ENCODE peak calls at places on chromosomes 7 and 10, in four cellular contexts. One of them, this sample, is unnamed.

GRCh38 chr7:107913846-107914245 is 22.9 kb downstream of the DLD start:
- DNase-seq in heart left ventricle: no peak
- DNase-seq in brain microvascular endothelial cell: no peak
- DNase-seq in PC-9: no peak
- DNase-seq in this sample: no peak

GRCh38 chr7:129146237-129146979 is 1.9 kb downstream of the TSPAN33 start:
- DNase-seq in brain microvascular endothelial cell: no peak
- DNase-seq in heart left ventricle: peak; percentile 49
- DNase-seq in PC-9: no peak
- DNase-seq in this sample: no peak

GRCh38 chr10:48945441-48946143 is 6.0 kb upstream of the LRRC18 start:
- DNase-seq in brain microvascular endothelial cell: no peak
- DNase-seq in PC-9: no peak
- DNase-seq in heart left ventricle: no peak
- DNase-seq in this sample: no peak

GRCh38 chr10:42939685-42940366 is 137.0 kb upstream of the RET start:
- DNase-seq in brain microvascular endothelial cell: no peak
- DNase-seq in heart left ventricle: no peak
- DNase-seq in PC-9: no peak
- DNase-seq in this sample: no peak

GRCh38 chr10:128463991-128464755 is 337.9 kb upstream of the MKI67 start:
- DNase-seq in PC-9: no peak
- DNase-seq in brain microvascular endothelial cell: peak; percentile 8
- DNase-seq in heart left ventricle: no peak
- DNase-seq in this sample: peak; percentile 23

GRCh38 chr10:34816067-34817002 is 1.2 kb upstream of the PARD3 start:
- DNase-seq in brain microvascular endothelial cell: no peak
- DNase-seq in PC-9: peak; percentile 26
- DNase-seq in heart left ventricle: no peak
- DNase-seq in this sample: peak; percentile 14

GRCh38 chr10:11472158-11472753 is 139.2 kb downstream of the USP6NL start:
- DNase-seq in PC-9: peak; percentile 38
- DNase-seq in brain microvascular endothelial cell: peak; percentile 51
- DNase-seq in heart left ventricle: peak; percentile 59
- DNase-seq in this sample: peak; percentile 74

GRCh38 chr7:92359801-92360200 is 87.5 kb upstream of the GATAD1 start:
- DNase-seq in PC-9: no peak
- DNase-seq in brain microvascular endothelial cell: no peak
- DNase-seq in heart left ventricle: no peak
- DNase-seq in this sample: no peak

GRCh38 chr10:114755537-114755936 is 66.0 kb upstream of the FHIP2A start:
- DNase-seq in brain microvascular endothelial cell: no peak
- DNase-seq in PC-9: no peak
- DNase-seq in heart left ventricle: no peak
- DNase-seq in this sample: no peak

GRCh38 chr10:6171891-6172354 is 30.8 kb upstream of the PFKFB3 start:
- DNase-seq in brain microvascular endothelial cell: peak; percentile 95
- DNase-seq in PC-9: no peak
- DNase-seq in heart left ventricle: peak; percentile 84
- DNase-seq in this sample: no peak

GRCh38 chr10:103690281-103690680 is 165.1 kb downstream of the SH3PXD2A start:
- DNase-seq in brain microvascular endothelial cell: no peak
- DNase-seq in PC-9: no peak
- DNase-seq in heart left ventricle: no peak
- DNase-seq in this sample: no peak

GRCh38 chr10:63157845-63158624 is 24.9 kb downstream of the NRBF2 start:
- DNase-seq in PC-9: peak; percentile 39
- DNase-seq in heart left ventricle: no peak
- DNase-seq in brain microvascular endothelial cell: peak; percentile 35
- DNase-seq in this sample: peak; percentile 59

DNA sequence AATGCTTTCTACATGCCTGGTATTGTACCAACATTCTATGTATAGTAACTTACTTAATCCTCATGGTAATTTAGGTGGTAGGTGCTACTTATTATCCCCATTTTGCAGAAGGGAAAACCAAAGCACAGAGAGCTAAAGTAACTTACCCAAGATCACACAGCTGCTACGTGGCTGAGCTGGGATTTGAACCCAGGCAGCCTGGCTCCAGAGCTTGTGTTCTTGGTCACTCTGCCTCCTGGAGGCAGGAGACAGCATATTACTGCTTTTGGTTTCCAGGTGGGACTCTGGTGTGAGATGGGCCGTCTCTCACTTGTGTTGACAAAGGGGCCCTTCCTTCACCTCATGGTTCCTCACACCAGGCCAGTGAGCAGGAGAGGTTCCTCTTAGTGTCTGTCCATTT is 79.8 kb upstream of the PPIF start:
- DNase-seq in heart left ventricle: no peak
- DNase-seq in brain microvascular endothelial cell: no peak
- DNase-seq in PC-9: no peak
- DNase-seq in this sample: no peak
- TF ChIP-seq CTCF in heart left ventricle: no peak
- TF ChIP-seq CTCF in brain microvascular endothelial cell: peak; percentile 38
- TF ChIP-seq CTCF in PC-9: no peak
- TF ChIP-seq CTCF in this sample: no peak

GRCh38 chr10:33073641-33074410 is 115.8 kb upstream of the ITGB1 start:
- DNase-seq in brain microvascular endothelial cell: no peak
- DNase-seq in PC-9: no peak
- DNase-seq in heart left ventricle: no peak
- DNase-seq in this sample: no peak
- TF ChIP-seq CTCF in brain microvascular endothelial cell: no peak
- TF ChIP-seq CTCF in PC-9: no peak
- TF ChIP-seq CTCF in heart left ventricle: no peak
- TF ChIP-seq CTCF in this sample: no peak

GRCh38 chr7:19984231-19984632 is 210.8 kb upstream of the TMEM196 start:
- DNase-seq in heart left ventricle: no peak
- DNase-seq in PC-9: no peak
- DNase-seq in brain microvascular endothelial cell: no peak
- DNase-seq in this sample: no peak

GRCh38 chr7:19988860-19989259 is 215.4 kb upstream of the TMEM196 start:
- DNase-seq in brain microvascular endothelial cell: no peak
- DNase-seq in heart left ventricle: no peak
- DNase-seq in PC-9: no peak
- DNase-seq in this sample: no peak

GRCh38 chr7:19982841-19983835 is 209.7 kb upstream of the TMEM196 start:
- DNase-seq in brain microvascular endothelial cell: peak; percentile 87
- DNase-seq in heart left ventricle: no peak
- DNase-seq in PC-9: no peak
- DNase-seq in this sample: peak; percentile 61
- TF ChIP-seq CTCF in brain microvascular endothelial cell: peak; percentile 67
- TF ChIP-seq CTCF in heart left ventricle: peak; percentile 26
- TF ChIP-seq CTCF in PC-9: peak; percentile 53
- TF ChIP-seq CTCF in this sample: no peak

DNA sequence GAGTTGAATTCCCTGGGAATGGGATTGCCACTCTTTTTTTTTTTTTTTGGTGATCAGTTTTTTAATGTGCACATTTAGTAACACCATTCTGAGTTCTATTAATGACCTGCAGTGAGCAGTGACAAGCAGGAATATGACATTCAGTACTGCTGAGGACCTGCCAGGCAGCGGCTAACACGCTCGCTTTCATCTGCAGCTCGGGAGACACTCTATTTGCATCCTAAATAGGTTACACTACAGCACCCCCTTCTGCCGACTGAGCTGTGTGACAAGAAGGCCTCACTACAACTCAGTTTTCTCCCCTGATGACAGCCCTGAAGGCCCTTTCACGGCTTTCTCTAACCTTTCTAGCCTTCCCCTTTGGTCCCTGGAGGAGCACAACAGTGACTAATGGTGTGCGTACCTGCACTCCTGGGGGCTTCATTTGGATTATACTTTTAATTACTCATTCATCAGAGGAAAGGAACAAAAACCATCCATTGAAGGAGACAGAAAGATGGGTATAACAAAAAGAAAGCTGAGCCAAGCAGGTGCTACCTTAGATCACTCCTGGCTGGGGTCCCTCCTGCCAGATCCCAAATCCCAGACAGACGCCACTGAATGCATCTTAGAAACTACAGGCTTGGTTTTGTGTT is 872.4 kb downstream of the LRMDA start:
- DNase-seq in heart left ventricle: peak; percentile 81
- DNase-seq in PC-9: peak; percentile 9
- DNase-seq in brain microvascular endothelial cell: peak; percentile 78
- DNase-seq in this sample: peak; percentile 18
- TF ChIP-seq CTCF in heart left ventricle: peak; percentile 45
- TF ChIP-seq CTCF in PC-9: peak; percentile 58
- TF ChIP-seq CTCF in brain microvascular endothelial cell: peak; percentile 84
- TF ChIP-seq CTCF in this sample: no peak

GRCh38 chr7:55271069-55271468 is 94.1 kb upstream of the LANCL2 start:
- DNase-seq in PC-9: peak; percentile 38
- DNase-seq in brain microvascular endothelial cell: no peak
- DNase-seq in heart left ventricle: no peak
- DNase-seq in this sample: peak; percentile 25
- TF ChIP-seq CTCF in PC-9: peak; percentile 77
- TF ChIP-seq CTCF in brain microvascular endothelial cell: peak; percentile 77
- TF ChIP-seq CTCF in heart left ventricle: no peak
- TF ChIP-seq CTCF in this sample: peak; percentile 54

GRCh38 chr7:97844036-97844435 is 28.2 kb downstream of the ASNS start:
- DNase-seq in PC-9: no peak
- DNase-seq in heart left ventricle: no peak
- DNase-seq in brain microvascular endothelial cell: no peak
- DNase-seq in this sample: no peak

GRCh38 chr7:97842772-97843345 is 29.3 kb downstream of the ASNS start:
- DNase-seq in brain microvascular endothelial cell: no peak
- DNase-seq in heart left ventricle: no peak
- DNase-seq in PC-9: no peak
- DNase-seq in this sample: no peak

GRCh38 chr7:97846945-97847344 is 25.3 kb downstream of the ASNS start:
- DNase-seq in PC-9: no peak
- DNase-seq in heart left ventricle: no peak
- DNase-seq in brain microvascular endothelial cell: no peak
- DNase-seq in this sample: no peak

GRCh38 chr7:97847791-97848190 is 24.4 kb downstream of the ASNS start:
- DNase-seq in brain microvascular endothelial cell: no peak
- DNase-seq in PC-9: no peak
- DNase-seq in heart left ventricle: no peak
- DNase-seq in this sample: no peak

DNA sequence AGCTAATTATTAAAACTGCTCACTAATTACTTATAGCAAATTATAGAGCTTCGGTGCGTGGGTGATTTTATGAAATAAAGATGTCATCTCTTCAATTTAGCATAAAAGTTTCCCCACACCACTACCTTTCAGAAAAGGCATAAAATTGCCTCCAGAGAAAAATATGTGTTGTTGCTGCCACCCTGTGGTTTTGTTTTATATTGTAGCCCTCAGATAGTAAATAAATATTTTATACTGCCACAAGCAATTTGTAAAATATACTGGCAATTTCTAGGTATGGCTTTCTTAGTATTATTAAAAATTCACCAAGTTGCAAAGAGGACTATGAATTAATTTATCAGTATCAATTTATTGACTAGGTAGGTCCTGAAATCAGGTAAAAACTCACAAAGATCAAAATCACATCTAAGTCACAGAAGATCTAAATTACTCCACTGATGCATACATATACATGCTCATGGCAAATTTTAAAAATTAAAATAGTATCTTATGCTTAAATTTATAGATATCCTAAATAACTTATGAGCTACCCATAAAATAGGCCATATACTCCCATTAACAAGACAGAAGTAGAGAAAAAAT is 26.5 kb downstream of the ASNS start:
- DNase-seq in heart left ventricle: no peak
- DNase-seq in PC-9: no peak
- DNase-seq in brain microvascular endothelial cell: peak; percentile 16
- DNase-seq in this sample: peak; percentile 17
- TF ChIP-seq CTCF in heart left ventricle: peak; percentile 29
- TF ChIP-seq CTCF in PC-9: peak; percentile 75
- TF ChIP-seq CTCF in brain microvascular endothelial cell: peak; percentile 32
- TF ChIP-seq CTCF in this sample: peak; percentile 14

GRCh38 chr7:151076863-151077704 is 3.5 kb downstream of the FASTK start:
- DNase-seq in brain microvascular endothelial cell: no peak
- DNase-seq in PC-9: peak; percentile 48
- DNase-seq in heart left ventricle: no peak
- DNase-seq in this sample: peak; percentile 60
- TF ChIP-seq CTCF in brain microvascular endothelial cell: peak; percentile 68
- TF ChIP-seq CTCF in PC-9: peak; percentile 53
- TF ChIP-seq CTCF in heart left ventricle: no peak
- TF ChIP-seq CTCF in this sample: no peak

GRCh38 chr10:75438275-75438674 is 6.9 kb downstream of the LRMDA start:
- DNase-seq in heart left ventricle: no peak
- DNase-seq in PC-9: no peak
- DNase-seq in brain microvascular endothelial cell: no peak
- DNase-seq in this sample: no peak
- TF ChIP-seq CTCF in heart left ventricle: no peak
- TF ChIP-seq CTCF in PC-9: no peak
- TF ChIP-seq CTCF in brain microvascular endothelial cell: no peak
- TF ChIP-seq CTCF in this sample: no peak

GRCh38 chr7:70035955-70036354 is 437.7 kb downstream of the AUTS2 start:
- DNase-seq in heart left ventricle: no peak
- DNase-seq in PC-9: no peak
- DNase-seq in brain microvascular endothelial cell: no peak
- DNase-seq in this sample: no peak

GRCh38 chr7:70035509-70035908 is 437.2 kb downstream of the AUTS2 start:
- DNase-seq in brain microvascular endothelial cell: no peak
- DNase-seq in PC-9: no peak
- DNase-seq in heart left ventricle: no peak
- DNase-seq in this sample: no peak

GRCh38 chr7:70037171-70037933 is 439.1 kb downstream of the AUTS2 start:
- DNase-seq in brain microvascular endothelial cell: no peak
- DNase-seq in heart left ventricle: no peak
- DNase-seq in PC-9: no peak
- DNase-seq in this sample: no peak

GRCh38 chr7:70032673-70033072 is 434.4 kb downstream of the AUTS2 start:
- DNase-seq in heart left ventricle: no peak
- DNase-seq in brain microvascular endothelial cell: no peak
- DNase-seq in PC-9: no peak
- DNase-seq in this sample: no peak

DNA sequence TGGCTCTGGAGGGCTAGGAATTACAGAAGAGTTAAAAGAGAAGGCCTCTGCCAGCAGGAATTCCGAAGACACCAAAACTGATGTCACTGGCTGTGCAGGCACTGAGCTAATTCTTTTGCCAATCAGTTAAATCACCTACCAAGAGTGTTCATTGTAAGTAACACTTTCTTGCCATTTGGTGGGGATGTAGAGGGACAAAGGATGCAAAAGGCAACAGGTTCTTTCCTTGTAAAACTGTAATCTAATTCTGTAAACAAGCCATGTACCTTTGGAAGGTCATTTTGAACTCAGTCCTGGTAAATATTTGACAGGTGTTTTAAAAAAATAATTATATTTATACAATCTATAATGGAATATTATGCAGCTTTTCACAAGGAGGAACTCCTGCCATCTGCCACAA is 438.4 kb downstream of the AUTS2 start:
- DNase-seq in PC-9: no peak
- DNase-seq in heart left ventricle: no peak
- DNase-seq in brain microvascular endothelial cell: no peak
- DNase-seq in this sample: no peak
- TF ChIP-seq CTCF in PC-9: no peak
- TF ChIP-seq CTCF in heart left ventricle: no peak
- TF ChIP-seq CTCF in brain microvascular endothelial cell: no peak
- TF ChIP-seq CTCF in this sample: no peak

This sample was measured in Calu3.